ENCODE peak calls at places on chromosomes 3 and 15, in ten cellular contexts. L is activated B cell treated with CpG ODN at 0.5 μM for 24 hours; K is activated CD8-positive, alpha-beta memory T cell treated with anti-CD3 and anti-CD28 coated beads, Interleukin-2, amount 50 U/mL, for 4 hours; D is stimulated activated CD4-positive, alpha-beta T cell treated with anti-CD3 and anti-CD28 coated beads, Interleukin-15, amount 100 ng/mL, for 1 hour; G is lower leg skin; T is hypothalamus; B is stimulated activated CD8-positive, alpha-beta memory T cell treated with anti-CD3 and anti-CD28 coated beads, Interleukin-15, amount 100 ng/mL, for 48 hours; V is activated gamma-delta T cell treated with Interleukin-2 at 50 U/mL for 16 hours; O is fibroblast of villous mesenchyme; X is Daoy. I is an unnamed sample.
A peak's percentile ranks its signal among the peaks of the same experiment; 100 is the strongest.

GRCh38 chr3:192986399-192986798 is 68.7 kb upstream of the MB21D2 start:
- DNase-seq in L (no peak), K (no peak), D (no peak), G (no peak), T (no peak), B (no peak), V (no peak), O (no peak), X (peak; percentile 80), I (no peak)

GRCh38 chr15:34987623-34987981 is 485 bp downstream of the ZNF770 start:
- DNase-seq in L (no peak), K (no peak), D (no peak), G (no peak), T (no peak), B (no peak), V (no peak), O (no peak), X (no peak), I (no peak)

GRCh38 chr3:52181543-52181942 is 16.4 kb upstream of the ALAS1 start:
- DNase-seq in L (no peak), K (no peak), D (no peak), G (no peak), T (no peak), B (no peak), V (no peak), O (peak; percentile 65), X (no peak), I (no peak)

GRCh38 chr3:186219211-186219638 is 110.3 kb upstream of the ETV5 start:
- DNase-seq in L (no peak), K (no peak), D (no peak), G (no peak), T (no peak), B (no peak), V (no peak), O (no peak), X (no peak), I (no peak)

GRCh38 chr15:75840659-75841058 is 2.6 kb upstream of the UBE2Q2 start:
- DNase-seq in L (no peak), K (no peak), D (no peak), G (no peak), T (no peak), B (no peak), V (no peak), O (peak; percentile 73), X (peak; percentile 21), I (no peak)

GRCh38 chr3:188747487-188747886 is 424.3 kb upstream of the TPRG1 start:
- DNase-seq in L (no peak), K (no peak), D (no peak), G (no peak), T (no peak), B (no peak), V (no peak), O (peak; percentile 24), X (no peak), I (no peak)

GRCh38 chr15:38069001-38069400 is 134.6 kb downstream of the TMCO5A start:
- DNase-seq in L (no peak), K (no peak), D (no peak), G (peak; percentile 40), T (no peak), B (peak; percentile 14), V (no peak), O (peak; percentile 83), X (peak; percentile 82), I (no peak)

GRCh38 chr15:101255615-101256350 is 3.9 kb upstream of the CHSY1 start:
- DNase-seq in L (no peak), K (no peak), D (no peak), G (no peak), T (no peak), B (no peak), V (no peak), O (peak; percentile 89), X (no peak), I (no peak)

GRCh38 chr3:71104090-71104489 is 479.4 kb downstream of the FOXP1 start:
- DNase-seq in L (no peak), K (no peak), D (no peak), G (no peak), T (no peak), B (no peak), V (no peak), O (peak; percentile 82), X (peak; percentile 84), I (no peak)

GRCh38 chr15:45099549-45100165 is 14.3 kb downstream of the DUOX2 start:
- DNase-seq in L (no peak), K (no peak), D (no peak), G (no peak), T (no peak), B (no peak), V (no peak), O (no peak), X (no peak), I (no peak)

GRCh38 chr3:58271901-58272501 is 34.0 kb upstream of the RPP14 start:
- DNase-seq in L (no peak), K (no peak), D (no peak), G (no peak), T (no peak), B (no peak), V (no peak), O (peak; percentile 79), X (peak; percentile 65), I (no peak)

GRCh38 chr15:90839187-90840071 is 29.0 kb upstream of the FURIN start:
- DNase-seq in L (no peak), K (no peak), D (no peak), G (no peak), T (no peak), B (no peak), V (no peak), O (no peak), X (no peak), I (no peak)

GRCh38 chr3:47176582-47176981 is 12.7 kb upstream of the SETD2 start:
- DNase-seq in L (no peak), K (no peak), D (no peak), G (no peak), T (no peak), B (no peak), V (no peak), O (no peak), X (no peak), I (no peak)

GRCh38 chr15:80106051-80106450 is 46.6 kb downstream of the ZFAND6 start:
- DNase-seq in L (no peak), K (no peak), D (no peak), G (no peak), T (no peak), B (no peak), V (no peak), O (peak; percentile 77), X (no peak), I (no peak)

GRCh38 chr15:22918056-22918455 is 62.1 kb downstream of the CYFIP1 start:
- DNase-seq in L (no peak), K (no peak), D (no peak), G (no peak), T (no peak), B (no peak), V (no peak), O (peak; percentile 26), X (peak; percentile 69), I (no peak)

GRCh38 chr3:150607267-150608065 is 4.3 kb downstream of the SELENOT start:
- DNase-seq in L (no peak), K (no peak), D (no peak), G (no peak), T (no peak), B (no peak), V (no peak), O (peak; percentile 44), X (no peak), I (no peak)

GRCh38 chr15:35282965-35283496 is 197.9 kb upstream of the NANOGP8 start:
- DNase-seq in L (no peak), K (no peak), D (no peak), G (no peak), T (no peak), B (no peak), V (no peak), O (no peak), X (no peak), I (no peak)

GRCh38 chr3:105238367-105238766 is 128.3 kb upstream of the ALCAM start:
- DNase-seq in L (no peak), K (no peak), D (no peak), G (no peak), T (no peak), B (no peak), V (no peak), O (no peak), X (no peak), I (no peak)

GRCh38 chr3:172181936-172182708 is 142.7 kb downstream of the FNDC3B start:
- DNase-seq in L (no peak), K (no peak), D (no peak), G (no peak), T (no peak), B (no peak), V (no peak), O (peak; percentile 64), X (peak; percentile 69), I (no peak)